ENCODE peak calls at places on chromosomes 3 and 15, in six cellular contexts. One of them, this sample, is unnamed.

GRCh38 chr15:52778457-52778856 is 11.7 kb downstream of the ONECUT1 start:
- DNase-seq in GM20000: no peak
- DNase-seq in fibroblast of pulmonary artery: no peak
- DNase-seq in AG09309: no peak
- DNase-seq in HCT116: no peak
- DNase-seq in foreskin fibroblast: no peak
- DNase-seq in this sample: no peak

GRCh38 chr3:69014022-69014580 is 617 bp upstream of the EOGT start:
- DNase-seq in foreskin fibroblast: no peak
- DNase-seq in fibroblast of pulmonary artery: no peak
- DNase-seq in HCT116: no peak
- DNase-seq in GM20000: no peak
- DNase-seq in AG09309: no peak
- DNase-seq in this sample: no peak

GRCh38 chr3:117278424-117279190 is 569.0 kb downstream of the TUSC7 start:
- DNase-seq in foreskin fibroblast: no peak
- DNase-seq in AG09309: no peak
- DNase-seq in GM20000: peak; percentile 3
- DNase-seq in HCT116: peak; percentile 8
- DNase-seq in fibroblast of pulmonary artery: peak; percentile 1
- DNase-seq in this sample: peak; percentile 72

GRCh38 chr3:67037615-67038014 is 39.5 kb downstream of the KBTBD8 start:
- DNase-seq in foreskin fibroblast: no peak
- DNase-seq in HCT116: no peak
- DNase-seq in GM20000: no peak
- DNase-seq in fibroblast of pulmonary artery: peak; percentile 62
- DNase-seq in AG09309: no peak
- DNase-seq in this sample: no peak

GRCh38 chr3:14289590-14290453 is 111.2 kb downstream of the LSM3 start:
- DNase-seq in HCT116: no peak
- DNase-seq in GM20000: no peak
- DNase-seq in foreskin fibroblast: peak; percentile 93
- DNase-seq in fibroblast of pulmonary artery: peak; percentile 87
- DNase-seq in AG09309: peak; percentile 81
- DNase-seq in this sample: peak; percentile 24

GRCh38 chr3:149576071-149576564 is 81.7 kb downstream of the WWTR1 start:
- DNase-seq in GM20000: no peak
- DNase-seq in foreskin fibroblast: peak; percentile 97
- DNase-seq in fibroblast of pulmonary artery: peak; percentile 99
- DNase-seq in AG09309: peak; percentile 96
- DNase-seq in HCT116: peak; percentile 86
- DNase-seq in this sample: peak; percentile 61

GRCh38 chr3:141952611-141953010 is 76.2 kb downstream of the ATP1B3 start:
- DNase-seq in foreskin fibroblast: no peak
- DNase-seq in GM20000: no peak
- DNase-seq in fibroblast of pulmonary artery: no peak
- DNase-seq in AG09309: no peak
- DNase-seq in HCT116: no peak
- DNase-seq in this sample: no peak

GRCh38 chr15:63938486-63939061 is 104.8 kb upstream of the HERC1 start:
- DNase-seq in AG09309: no peak
- DNase-seq in GM20000: no peak
- DNase-seq in fibroblast of pulmonary artery: peak; percentile 24
- DNase-seq in HCT116: no peak
- DNase-seq in foreskin fibroblast: no peak
- DNase-seq in this sample: no peak

GRCh38 chr3:31050296-31050695 is 155.8 kb upstream of the GADL1 start:
- DNase-seq in foreskin fibroblast: no peak
- DNase-seq in AG09309: no peak
- DNase-seq in HCT116: no peak
- DNase-seq in GM20000: no peak
- DNase-seq in fibroblast of pulmonary artery: no peak
- DNase-seq in this sample: no peak

GRCh38 chr15:37289109-37289765 is 188.9 kb upstream of the MEIS2 start:
- DNase-seq in foreskin fibroblast: peak; percentile 1
- DNase-seq in fibroblast of pulmonary artery: peak; percentile 28
- DNase-seq in AG09309: no peak
- DNase-seq in GM20000: no peak
- DNase-seq in HCT116: peak; percentile 8
- DNase-seq in this sample: peak; percentile 5

GRCh38 chr3:130429069-130430023 is 83.9 kb downstream of the COL6A5 start:
- DNase-seq in AG09309: no peak
- DNase-seq in GM20000: no peak
- DNase-seq in fibroblast of pulmonary artery: no peak
- DNase-seq in foreskin fibroblast: no peak
- DNase-seq in HCT116: no peak
- DNase-seq in this sample: no peak

GRCh38 chr15:66777596-66778313 is 75.7 kb downstream of the SMAD6 start:
- DNase-seq in GM20000: no peak
- DNase-seq in foreskin fibroblast: no peak
- DNase-seq in HCT116: no peak
- DNase-seq in fibroblast of pulmonary artery: no peak
- DNase-seq in AG09309: no peak
- DNase-seq in this sample: no peak

GRCh38 chr15:93173369-93173768 is 84.4 kb upstream of the RGMA start:
- DNase-seq in HCT116: no peak
- DNase-seq in GM20000: no peak
- DNase-seq in foreskin fibroblast: no peak
- DNase-seq in fibroblast of pulmonary artery: peak; percentile 63
- DNase-seq in AG09309: peak; percentile 8
- DNase-seq in this sample: peak; percentile 38

GRCh38 chr3:53199834-53200233 is 38.8 kb downstream of the PRKCD start:
- DNase-seq in GM20000: no peak
- DNase-seq in HCT116: no peak
- DNase-seq in fibroblast of pulmonary artery: no peak
- DNase-seq in AG09309: no peak
- DNase-seq in foreskin fibroblast: no peak
- DNase-seq in this sample: no peak
- TF ChIP-seq CTCF in GM20000: no peak
- TF ChIP-seq CTCF in HCT116: peak; percentile 9
- TF ChIP-seq CTCF in fibroblast of pulmonary artery: peak; percentile 7
- TF ChIP-seq CTCF in AG09309: no peak
- TF ChIP-seq CTCF in foreskin fibroblast: no peak
- TF ChIP-seq CTCF in this sample: no peak

GRCh38 chr3:9173445-9173844 is 76.0 kb downstream of the SRGAP3 start:
- DNase-seq in foreskin fibroblast: no peak
- DNase-seq in HCT116: no peak
- DNase-seq in AG09309: no peak
- DNase-seq in GM20000: no peak
- DNase-seq in fibroblast of pulmonary artery: no peak
- DNase-seq in this sample: no peak

GRCh38 chr3:9169951-9170850 is 79.2 kb downstream of the SRGAP3 start:
- DNase-seq in GM20000: peak; percentile 22
- DNase-seq in HCT116: no peak
- DNase-seq in AG09309: no peak
- DNase-seq in foreskin fibroblast: no peak
- DNase-seq in fibroblast of pulmonary artery: no peak
- DNase-seq in this sample: no peak

GRCh38 chr3:9175421-9175820 is 74.0 kb downstream of the SRGAP3 start:
- DNase-seq in fibroblast of pulmonary artery: no peak
- DNase-seq in AG09309: no peak
- DNase-seq in GM20000: no peak
- DNase-seq in HCT116: no peak
- DNase-seq in foreskin fibroblast: no peak
- DNase-seq in this sample: peak; percentile 66

GRCh38 chr3:9170851-9171160 is 78.6 kb downstream of the SRGAP3 start:
- DNase-seq in foreskin fibroblast: no peak
- DNase-seq in AG09309: no peak
- DNase-seq in HCT116: no peak
- DNase-seq in fibroblast of pulmonary artery: no peak
- DNase-seq in GM20000: no peak
- DNase-seq in this sample: no peak

GRCh38 chr3:9172851-9173320 is 76.6 kb downstream of the SRGAP3 start:
- DNase-seq in foreskin fibroblast: peak; percentile 9
- DNase-seq in AG09309: no peak
- DNase-seq in HCT116: no peak
- DNase-seq in GM20000: no peak
- DNase-seq in fibroblast of pulmonary artery: no peak
- DNase-seq in this sample: no peak
- TF ChIP-seq CTCF in foreskin fibroblast: no peak
- TF ChIP-seq CTCF in AG09309: no peak
- TF ChIP-seq CTCF in HCT116: no peak
- TF ChIP-seq CTCF in GM20000: no peak
- TF ChIP-seq CTCF in fibroblast of pulmonary artery: no peak
- TF ChIP-seq CTCF in this sample: no peak

GRCh38 chr3:24359102-24359501 is 135.5 kb downstream of the THRB start:
- DNase-seq in GM20000: no peak
- DNase-seq in HCT116: no peak
- DNase-seq in fibroblast of pulmonary artery: no peak
- DNase-seq in AG09309: no peak
- DNase-seq in foreskin fibroblast: no peak
- DNase-seq in this sample: no peak

GRCh38 chr3:24361661-24362060 is 133.0 kb downstream of the THRB start:
- DNase-seq in HCT116: no peak
- DNase-seq in foreskin fibroblast: no peak
- DNase-seq in AG09309: no peak
- DNase-seq in fibroblast of pulmonary artery: no peak
- DNase-seq in GM20000: no peak
- DNase-seq in this sample: no peak

GRCh38 chr3:24360946-24361345 is 133.7 kb downstream of the THRB start:
- DNase-seq in HCT116: no peak
- DNase-seq in foreskin fibroblast: no peak
- DNase-seq in fibroblast of pulmonary artery: no peak
- DNase-seq in AG09309: no peak
- DNase-seq in GM20000: no peak
- DNase-seq in this sample: no peak

GRCh38 chr3:24357635-24358034 is 137.0 kb downstream of the THRB start:
- DNase-seq in HCT116: no peak
- DNase-seq in foreskin fibroblast: no peak
- DNase-seq in AG09309: no peak
- DNase-seq in GM20000: no peak
- DNase-seq in fibroblast of pulmonary artery: no peak
- DNase-seq in this sample: no peak

GRCh38 chr3:24359645-24360462 is 134.8 kb downstream of the THRB start:
- DNase-seq in fibroblast of pulmonary artery: no peak
- DNase-seq in foreskin fibroblast: no peak
- DNase-seq in AG09309: no peak
- DNase-seq in GM20000: no peak
- DNase-seq in HCT116: no peak
- DNase-seq in this sample: peak; percentile 4
- TF ChIP-seq CTCF in fibroblast of pulmonary artery: peak; percentile 13
- TF ChIP-seq CTCF in foreskin fibroblast: no peak
- TF ChIP-seq CTCF in AG09309: peak; percentile 5
- TF ChIP-seq CTCF in GM20000: no peak
- TF ChIP-seq CTCF in HCT116: no peak
- TF ChIP-seq CTCF in this sample: no peak

GRCh38 chr3:188573286-188573928 is 419.4 kb downstream of the LPP start:
- DNase-seq in HCT116: no peak
- DNase-seq in foreskin fibroblast: no peak
- DNase-seq in AG09309: no peak
- DNase-seq in GM20000: no peak
- DNase-seq in fibroblast of pulmonary artery: no peak
- DNase-seq in this sample: no peak
- TF ChIP-seq CTCF in HCT116: no peak
- TF ChIP-seq CTCF in foreskin fibroblast: no peak
- TF ChIP-seq CTCF in AG09309: no peak
- TF ChIP-seq CTCF in GM20000: no peak
- TF ChIP-seq CTCF in fibroblast of pulmonary artery: no peak
- TF ChIP-seq CTCF in this sample: no peak

GRCh38 chr15:55770261-55770660 is 27.3 kb upstream of the PRTG start:
- DNase-seq in HCT116: no peak
- DNase-seq in GM20000: no peak
- DNase-seq in fibroblast of pulmonary artery: no peak
- DNase-seq in AG09309: peak; percentile 5
- DNase-seq in foreskin fibroblast: peak; percentile 47
- DNase-seq in this sample: no peak

GRCh38 chr15:55778932-55779331 is 36.0 kb upstream of the PRTG start:
- DNase-seq in GM20000: no peak
- DNase-seq in AG09309: no peak
- DNase-seq in fibroblast of pulmonary artery: no peak
- DNase-seq in HCT116: no peak
- DNase-seq in foreskin fibroblast: no peak
- DNase-seq in this sample: no peak

GRCh38 chr15:55775316-55775715 is 32.4 kb upstream of the PRTG start:
- DNase-seq in foreskin fibroblast: peak; percentile 48
- DNase-seq in AG09309: peak; percentile 31
- DNase-seq in fibroblast of pulmonary artery: no peak
- DNase-seq in HCT116: no peak
- DNase-seq in GM20000: no peak
- DNase-seq in this sample: no peak

GRCh38 chr15:55770808-55771207 is 27.9 kb upstream of the PRTG start:
- DNase-seq in foreskin fibroblast: peak; percentile 62
- DNase-seq in AG09309: no peak
- DNase-seq in fibroblast of pulmonary artery: no peak
- DNase-seq in GM20000: no peak
- DNase-seq in HCT116: no peak
- DNase-seq in this sample: no peak

GRCh38 chr15:55774113-55774970 is 31.4 kb upstream of the PRTG start:
- DNase-seq in GM20000: peak; percentile 53
- DNase-seq in AG09309: no peak
- DNase-seq in foreskin fibroblast: no peak
- DNase-seq in HCT116: peak; percentile 40
- DNase-seq in fibroblast of pulmonary artery: peak; percentile 30
- DNase-seq in this sample: peak; percentile 69
- TF ChIP-seq CTCF in GM20000: peak; percentile 63
- TF ChIP-seq CTCF in AG09309: peak; percentile 69
- TF ChIP-seq CTCF in foreskin fibroblast: peak; percentile 56
- TF ChIP-seq CTCF in HCT116: peak; percentile 7
- TF ChIP-seq CTCF in fibroblast of pulmonary artery: peak; percentile 60
- TF ChIP-seq CTCF in this sample: peak; percentile 84

DNA sequence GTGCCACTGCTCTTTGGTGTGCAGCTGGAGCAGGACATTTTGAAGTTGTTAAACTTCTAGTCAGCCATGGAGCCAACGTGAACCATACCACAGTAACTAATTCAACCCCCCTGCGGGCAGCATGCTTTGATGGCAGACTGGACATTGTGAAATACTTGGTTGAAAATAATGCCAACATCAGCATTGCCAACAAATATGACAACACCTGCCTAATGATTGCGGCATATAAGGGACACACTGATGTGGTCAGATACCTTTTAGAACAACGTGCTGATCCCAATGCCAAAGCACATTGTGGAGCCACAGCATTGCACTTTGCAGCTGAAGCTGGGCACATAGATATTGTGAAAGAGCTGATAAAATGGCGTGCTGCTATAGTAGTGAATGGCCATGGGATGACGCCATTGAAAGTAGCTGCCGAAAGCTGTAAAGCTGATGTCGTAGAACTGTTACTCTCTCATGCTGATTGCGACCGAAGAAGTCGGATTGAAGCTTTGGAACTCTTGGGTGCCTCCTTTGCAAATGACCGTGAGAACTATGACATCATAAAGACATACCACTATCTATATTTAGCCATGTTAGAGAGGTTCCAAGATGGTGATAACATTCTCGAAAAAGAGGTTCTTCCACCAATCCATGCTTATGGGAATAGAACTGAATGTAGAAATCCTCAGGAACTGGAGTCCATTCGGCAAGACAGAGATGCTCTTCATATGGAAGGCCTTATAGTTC is 12.2 kb downstream of the FEM1B start:
- DNase-seq in foreskin fibroblast: no peak
- DNase-seq in AG09309: no peak
- DNase-seq in GM20000: no peak
- DNase-seq in HCT116: no peak
- DNase-seq in fibroblast of pulmonary artery: no peak
- DNase-seq in this sample: no peak
- TF ChIP-seq CTCF in foreskin fibroblast: no peak
- TF ChIP-seq CTCF in AG09309: no peak
- TF ChIP-seq CTCF in GM20000: no peak
- TF ChIP-seq CTCF in HCT116: no peak
- TF ChIP-seq CTCF in fibroblast of pulmonary artery: no peak
- TF ChIP-seq CTCF in this sample: no peak